ENCODE peak calls at places on chromosomes 4 and X, in five cellular contexts. One of them, this sample, is unnamed. For H3K4me1 and H3K9me2, the result is how much of the 10 kb centered on the place peaks cover.

GRCh38 chrX:37796805-37797204 is 16.9 kb downstream of the CYBB start:
- DNase-seq in MM.1S: peak
- DNase-seq in GM23248: no peak
- DNase-seq in hepatocyte: no peak
- DNase-seq in OCI-LY7: peak
- DNase-seq in this sample: no peak

GRCh38 chrX:107773906-107774435 is 1.6 kb downstream of the TSC22D3 start:
- DNase-seq in GM23248: no peak
- DNase-seq in hepatocyte: no peak
- DNase-seq in OCI-LY7: no peak
- DNase-seq in MM.1S: no peak
- DNase-seq in this sample: no peak

GRCh38 chr4:76705497-76705896 is 192.4 kb downstream of the SOWAHB start:
- DNase-seq in MM.1S: no peak
- DNase-seq in GM23248: no peak
- DNase-seq in hepatocyte: no peak
- DNase-seq in OCI-LY7: no peak
- DNase-seq in this sample: no peak

GRCh38 chr4:26905172-26905571 is 44.5 kb downstream of the STIM2 start:
- DNase-seq in hepatocyte: no peak
- DNase-seq in OCI-LY7: no peak
- DNase-seq in GM23248: no peak
- DNase-seq in MM.1S: no peak
- DNase-seq in this sample: no peak

GRCh38 chr4:16721618-16722291 is 176.7 kb downstream of the LDB2 start:
- DNase-seq in OCI-LY7: no peak
- DNase-seq in GM23248: peak
- DNase-seq in MM.1S: peak
- DNase-seq in hepatocyte: peak
- DNase-seq in this sample: no peak

GRCh38 chrX:33298622-33299021 is 87.3 kb upstream of the DMD start:
- DNase-seq in MM.1S: no peak
- DNase-seq in OCI-LY7: no peak
- DNase-seq in GM23248: no peak
- DNase-seq in hepatocyte: no peak
- DNase-seq in this sample: no peak

GRCh38 chrX:97238632-97239031 is 354.9 kb downstream of the RPA4 start:
- DNase-seq in OCI-LY7: no peak
- DNase-seq in GM23248: no peak
- DNase-seq in MM.1S: no peak
- DNase-seq in hepatocyte: no peak
- DNase-seq in this sample: peak

GRCh38 chr4:80138556-80139538 is 58.5 kb upstream of the PRDM8 start:
- DNase-seq in OCI-LY7: no peak
- DNase-seq in hepatocyte: no peak
- DNase-seq in MM.1S: peak
- DNase-seq in GM23248: peak
- DNase-seq in this sample: no peak

GRCh38 chr4:66035701-66036100 is 365.4 kb upstream of the EPHA5 start:
- DNase-seq in OCI-LY7: no peak
- DNase-seq in GM23248: no peak
- DNase-seq in hepatocyte: no peak
- DNase-seq in MM.1S: no peak
- DNase-seq in this sample: no peak

GRCh38 chr4:41644288-41644914 is 104.1 kb downstream of the PHOX2B start:
- DNase-seq in MM.1S: no peak
- DNase-seq in OCI-LY7: no peak
- DNase-seq in hepatocyte: peak
- DNase-seq in GM23248: peak
- DNase-seq in this sample: no peak

GRCh38 chr4:2802618-2803531 is 10.0 kb downstream of the SH3BP2 start:
- DNase-seq in MM.1S: no peak
- DNase-seq in GM23248: no peak
- DNase-seq in OCI-LY7: no peak
- DNase-seq in hepatocyte: no peak
- DNase-seq in this sample: no peak
- H3K4me1 ChIP-seq in MM.1S: under half
- H3K4me1 ChIP-seq in GM23248: under half
- H3K4me1 ChIP-seq in OCI-LY7: under half
- H3K4me1 ChIP-seq in hepatocyte: half or more
- H3K4me1 ChIP-seq in this sample: half or more

GRCh38 chr4:176475091-176475490 is 155.3 kb downstream of the SPCS3 start:
- DNase-seq in OCI-LY7: no peak
- DNase-seq in MM.1S: no peak
- DNase-seq in hepatocyte: no peak
- DNase-seq in GM23248: no peak
- DNase-seq in this sample: no peak

GRCh38 chr4:176482972-176483371 is 163.2 kb downstream of the SPCS3 start:
- DNase-seq in hepatocyte: no peak
- DNase-seq in OCI-LY7: no peak
- DNase-seq in MM.1S: no peak
- DNase-seq in GM23248: no peak
- DNase-seq in this sample: no peak

GRCh38 chr4:176479745-176480144 is 160.0 kb downstream of the SPCS3 start:
- DNase-seq in GM23248: no peak
- DNase-seq in MM.1S: no peak
- DNase-seq in hepatocyte: no peak
- DNase-seq in OCI-LY7: no peak
- DNase-seq in this sample: no peak

DNA sequence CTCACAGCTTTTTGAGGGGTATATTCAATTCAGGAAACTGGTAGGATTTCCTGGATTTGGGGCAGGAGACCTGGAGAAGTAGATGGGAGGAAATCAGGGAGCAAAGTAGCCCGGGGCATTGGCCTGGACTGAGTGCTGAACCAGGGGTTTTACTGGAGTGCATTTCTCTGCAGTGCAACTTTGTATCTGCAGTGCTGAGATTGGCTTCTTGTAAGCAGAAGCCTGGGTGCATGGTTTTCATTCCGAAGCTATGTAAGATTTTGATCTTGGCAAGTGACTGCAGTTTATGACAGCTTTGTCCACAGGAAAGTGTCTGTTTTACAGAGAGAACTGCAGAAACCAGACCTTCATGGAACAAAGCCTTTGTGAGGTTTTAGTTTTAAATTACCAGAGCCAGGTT is 158.3 kb downstream of the SPCS3 start:
- DNase-seq in MM.1S: no peak
- DNase-seq in GM23248: peak
- DNase-seq in OCI-LY7: no peak
- DNase-seq in hepatocyte: no peak
- DNase-seq in this sample: no peak
- H2AFZ ChIP-seq in MM.1S: no peak
- H2AFZ ChIP-seq in GM23248: peak
- H2AFZ ChIP-seq in OCI-LY7: no peak
- H2AFZ ChIP-seq in hepatocyte: no peak
- H2AFZ ChIP-seq in this sample: no peak

DNA sequence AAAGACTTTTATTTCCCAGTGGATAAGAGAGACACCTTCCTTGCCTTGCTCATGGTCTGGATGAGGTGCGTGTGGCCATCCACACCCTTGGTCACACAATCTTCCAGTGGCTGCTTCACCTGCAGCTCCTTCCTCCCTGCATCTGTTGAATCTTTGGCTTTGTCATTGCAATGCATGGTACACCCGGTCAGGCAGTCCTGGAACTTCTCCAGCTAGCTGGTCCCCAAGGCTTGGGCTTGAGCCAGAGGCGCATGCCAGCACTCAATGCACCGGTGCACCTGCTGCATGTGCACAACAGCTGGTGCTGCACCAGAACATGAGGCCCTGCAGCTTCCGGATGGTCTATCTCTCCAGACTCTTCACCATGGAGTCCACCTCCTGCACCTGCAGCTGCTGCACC is 31.7 kb downstream of the SCML1 start:
- DNase-seq in GM23248: no peak
- DNase-seq in MM.1S: no peak
- DNase-seq in hepatocyte: no peak
- DNase-seq in OCI-LY7: no peak
- DNase-seq in this sample: no peak
- H3K9me2 ChIP-seq in GM23248: under half
- H3K9me2 ChIP-seq in MM.1S: under half
- H3K9me2 ChIP-seq in hepatocyte: under half
- H3K9me2 ChIP-seq in OCI-LY7: under half
- H3K9me2 ChIP-seq in this sample: under half

GRCh38 chr4:169203891-169204290 is 66.9 kb downstream of the SH3RF1 start:
- DNase-seq in hepatocyte: no peak
- DNase-seq in GM23248: no peak
- DNase-seq in OCI-LY7: no peak
- DNase-seq in MM.1S: no peak
- DNase-seq in this sample: no peak

GRCh38 chr4:169202143-169202699 is 68.5 kb downstream of the SH3RF1 start:
- DNase-seq in hepatocyte: no peak
- DNase-seq in GM23248: peak
- DNase-seq in MM.1S: no peak
- DNase-seq in OCI-LY7: no peak
- DNase-seq in this sample: no peak

GRCh38 chr4:169200361-169201030 is 70.3 kb downstream of the SH3RF1 start:
- DNase-seq in MM.1S: no peak
- DNase-seq in hepatocyte: no peak
- DNase-seq in GM23248: peak
- DNase-seq in OCI-LY7: no peak
- DNase-seq in this sample: peak

GRCh38 chr4:169201144-169202124 is 69.3 kb downstream of the SH3RF1 start:
- DNase-seq in hepatocyte: no peak
- DNase-seq in GM23248: peak
- DNase-seq in MM.1S: no peak
- DNase-seq in OCI-LY7: no peak
- DNase-seq in this sample: no peak

GRCh38 chr4:169202878-169203277 is 67.9 kb downstream of the SH3RF1 start:
- DNase-seq in OCI-LY7: no peak
- DNase-seq in GM23248: no peak
- DNase-seq in hepatocyte: no peak
- DNase-seq in MM.1S: no peak
- DNase-seq in this sample: no peak
- H3K4me1 ChIP-seq in OCI-LY7: under half
- H3K4me1 ChIP-seq in GM23248: half or more
- H3K4me1 ChIP-seq in hepatocyte: under half
- H3K4me1 ChIP-seq in MM.1S: under half
- H3K4me1 ChIP-seq in this sample: under half